ENCODE peak calls at places on chromosomes 5 and 9, in nine cellular contexts. U, N, J, R, Q, O, V, Y and H are unnamed samples. For H3K9me3, the result is how much of the 10 kb centered on the place peaks cover.

GRCh38 chr9:13548556-13548955 is 269.1 kb upstream of the MPDZ start:
- DNase-seq in U (no peak), N (no peak), J (no peak), R (no peak), Q (no peak), O (no peak), V (no peak), Y (no peak), H (no peak)

GRCh38 chr5:77683171-77683732 is 44.7 kb upstream of the OTP start:
- DNase-seq in U (peak), N (no peak), J (no peak), R (no peak), Q (no peak), O (no peak), V (no peak), Y (no peak), H (no peak)

GRCh38 chr5:144032375-144032774 is 138.1 kb downstream of the YIPF5 start:
- DNase-seq in U (no peak), N (peak), J (peak), R (no peak), Q (no peak), O (no peak), V (no peak), Y (no peak), H (no peak)

GRCh38 chr9:19748278-19749126 is 40.3 kb downstream of the SLC24A2 start:
- DNase-seq in U (no peak), N (no peak), J (no peak), R (no peak), Q (no peak), O (no peak), V (no peak), Y (no peak), H (no peak)

GRCh38 chr5:176908677-176909358 is 9.7 kb upstream of the HK3 start:
- DNase-seq in U (no peak), N (no peak), J (no peak), R (no peak), Q (no peak), O (no peak), V (no peak), Y (no peak), H (no peak)

GRCh38 chr5:158154226-158155005 is 295.5 kb upstream of the CLINT1 start:
- DNase-seq in U (peak), N (peak), J (no peak), R (no peak), Q (no peak), O (no peak), V (peak), Y (no peak), H (no peak)

GRCh38 chr5:176647870-176648466 is 684 bp downstream of the TSPAN17 start:
- DNase-seq in U (no peak), N (peak), J (peak), R (no peak), Q (peak), O (no peak), V (peak), Y (peak), H (no peak)

GRCh38 chr5:471750-472058 is 28.7 kb downstream of the EXOC3 start:
- DNase-seq in U (no peak), N (peak), J (no peak), R (no peak), Q (peak), O (no peak), V (no peak), Y (no peak), H (no peak)

GRCh38 chr5:1529498-1529897 is 5.7 kb upstream of the LPCAT1 start:
- DNase-seq in U (no peak), N (no peak), J (no peak), R (no peak), Q (no peak), O (no peak), V (no peak), Y (no peak), H (no peak)

GRCh38 chr5:42309865-42310264 is 113.4 kb upstream of the GHR start:
- DNase-seq in U (no peak), N (no peak), J (no peak), R (no peak), Q (no peak), O (no peak), V (no peak), Y (no peak), H (no peak)

GRCh38 chr9:28810375-28811075 is 1237.2 kb upstream of the C9orf72 start:
- DNase-seq in U (no peak), N (no peak), J (no peak), R (no peak), Q (no peak), O (no peak), V (no peak), Y (no peak), H (no peak)

GRCh38 chr9:79054500-79054899 is 517.3 kb upstream of the TLE4 start:
- DNase-seq in U (peak), N (no peak), J (no peak), R (no peak), Q (no peak), O (no peak), V (no peak), Y (peak), H (no peak)

GRCh38 chr9:109859447-109859846 is 79.4 kb downstream of the PALM2AKAP2 start:
- DNase-seq in U (no peak), N (no peak), J (no peak), R (no peak), Q (no peak), O (no peak), V (no peak), Y (no peak), H (no peak)

DNA sequence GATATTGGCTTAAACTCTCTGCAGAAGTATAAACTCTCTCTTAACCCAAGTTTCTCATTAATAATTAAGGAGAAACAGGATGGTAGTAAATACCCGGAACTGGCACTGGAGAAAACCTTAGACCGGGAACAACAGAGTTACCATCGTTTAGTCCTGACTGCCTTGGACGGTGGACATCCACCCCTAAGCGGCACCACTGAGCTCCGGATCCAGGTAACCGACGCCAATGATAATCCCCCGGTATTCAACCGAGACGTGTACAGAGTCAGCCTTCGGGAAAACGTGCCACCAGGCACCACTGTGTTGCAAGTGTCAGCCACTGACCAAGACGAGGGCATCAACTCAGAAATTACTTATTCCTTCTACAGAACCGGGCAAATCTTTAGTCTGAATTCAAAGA is 861 bp downstream of the PCDHGB5 start:
- DNase-seq in U (no peak), N (no peak), J (no peak), R (no peak), Q (no peak), O (no peak), V (no peak), Y (no peak), H (no peak)
- H3K9me3 ChIP-seq in U (under half), N (half or more), J (half or more), R (under half), Q (half or more), O (under half), V (under half), Y (under half), H (under half)

GRCh38 chr5:179720222-179720621 is 12.4 kb upstream of the MAML1 start:
- DNase-seq in U (peak), N (no peak), J (no peak), R (no peak), Q (no peak), O (no peak), V (no peak), Y (no peak), H (no peak)
- H3K4me3 ChIP-seq in U (no peak), N (no peak), J (no peak), R (no peak), Q (no peak), O (no peak), V (no peak), Y (no peak), H (no peak)

GRCh38 chr5:82255844-82256243 is 22.3 kb downstream of the RPS23 start:
- DNase-seq in U (no peak), N (no peak), J (no peak), R (no peak), Q (no peak), O (no peak), V (no peak), Y (no peak), H (no peak)

GRCh38 chr5:82257729-82258128 is 20.4 kb downstream of the RPS23 start:
- DNase-seq in U (no peak), N (no peak), J (no peak), R (no peak), Q (no peak), O (no peak), V (no peak), Y (no peak), H (no peak)

GRCh38 chr5:82257247-82257646 is 20.9 kb downstream of the RPS23 start:
- DNase-seq in U (no peak), N (no peak), J (no peak), R (no peak), Q (no peak), O (no peak), V (no peak), Y (no peak), H (no peak)

GRCh38 chr5:82265052-82265451 is 13.1 kb downstream of the RPS23 start:
- DNase-seq in U (peak), N (no peak), J (no peak), R (no peak), Q (no peak), O (no peak), V (no peak), Y (no peak), H (no peak)

GRCh38 chr5:82259172-82259800 is 18.9 kb downstream of the RPS23 start:
- DNase-seq in U (peak), N (no peak), J (no peak), R (no peak), Q (no peak), O (no peak), V (no peak), Y (no peak), H (no peak)
- H3K27ac ChIP-seq in U (no peak), N (no peak), J (no peak), R (no peak), Q (no peak), O (no peak), V (no peak), Y (no peak), H (no peak)

DNA sequence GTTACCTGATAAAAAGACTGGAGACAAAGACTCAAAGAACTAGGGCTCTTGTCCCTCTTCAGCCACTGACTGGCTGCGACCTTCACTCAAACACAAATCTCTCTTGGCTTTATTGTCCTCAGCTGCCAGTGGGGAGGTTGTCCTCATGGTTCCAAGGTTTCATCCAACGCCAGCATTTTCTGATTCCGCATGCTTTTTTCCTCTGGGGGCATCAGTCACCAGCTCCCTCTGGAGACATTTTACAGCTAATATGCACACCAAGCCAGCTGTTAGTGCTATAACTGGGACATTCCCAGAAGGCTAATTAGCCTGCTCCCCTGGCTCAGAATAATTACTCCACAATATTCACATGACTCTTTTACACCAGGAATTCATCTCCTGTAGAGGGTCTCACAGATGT is 193.5 kb upstream of the ANKRD55 start:
- DNase-seq in U (no peak), N (no peak), J (no peak), R (no peak), Q (no peak), O (no peak), V (no peak), Y (no peak), H (no peak)
- H3K9me3 ChIP-seq in U (under half), N (under half), J (under half), R (under half), Q (under half), O (under half), V (under half), Y (under half), H (under half)

DNA sequence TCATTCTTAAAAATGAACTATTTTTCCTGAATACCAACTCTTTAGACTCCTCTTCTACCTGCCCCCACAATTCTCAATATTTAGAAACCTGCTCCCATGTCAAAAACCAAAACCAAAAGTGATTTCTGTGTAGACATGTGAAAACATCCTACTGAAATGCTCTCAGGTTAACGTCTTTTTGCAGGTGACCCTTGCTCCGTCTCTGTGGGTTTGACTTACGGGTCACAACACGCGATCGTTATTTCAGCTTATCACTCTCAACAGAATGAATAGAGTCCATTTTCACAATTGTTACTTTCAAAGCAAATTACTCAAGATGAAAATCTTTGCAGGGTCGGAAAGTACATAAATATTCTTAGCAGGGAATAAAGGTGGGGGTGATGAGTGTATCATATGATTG is 456.3 kb upstream of the SGCD start:
- DNase-seq in U (no peak), N (no peak), J (no peak), R (no peak), Q (no peak), O (no peak), V (no peak), Y (no peak), H (no peak)
- H3K4me3 ChIP-seq in U (no peak), N (no peak), J (no peak), R (no peak), Q (no peak), O (no peak), V (no peak), Y (no peak), H (no peak)

GRCh38 chr5:72467987-72468386 is 39.2 kb downstream of the ZNF366 start:
- DNase-seq in U (peak), N (no peak), J (no peak), R (no peak), Q (no peak), O (no peak), V (no peak), Y (no peak), H (no peak)
- H3K27ac ChIP-seq in U (no peak), N (no peak), J (peak), R (no peak), Q (no peak), O (no peak), V (no peak), Y (no peak), H (peak)

DNA sequence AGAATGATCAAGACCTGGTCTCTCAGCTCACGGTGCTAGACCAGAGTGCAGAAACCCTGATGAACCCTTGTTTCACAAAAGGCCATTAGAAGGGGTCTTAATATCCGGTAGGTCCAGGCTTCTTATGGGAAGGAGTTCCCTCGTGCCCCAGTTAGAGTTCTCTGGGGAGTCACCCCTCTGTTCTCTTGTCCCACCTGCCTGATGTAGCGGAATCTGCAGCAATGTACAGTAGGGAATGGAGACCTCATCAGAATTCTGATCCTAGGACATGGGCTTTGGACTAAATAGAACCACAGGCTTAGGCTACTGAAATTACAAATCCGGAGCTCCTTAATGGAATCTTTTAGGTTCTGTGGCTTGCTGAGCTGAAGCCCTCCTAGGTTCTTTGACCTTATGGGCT is 243.6 kb upstream of the IRX2 start:
- DNase-seq in U (no peak), N (no peak), J (no peak), R (no peak), Q (no peak), O (no peak), V (no peak), Y (no peak), H (no peak)
- H3K9me3 ChIP-seq in U (under half), N (under half), J (under half), R (under half), Q (under half), O (under half), V (under half), Y (under half), H (under half)